ENCODE peak calls at places on chromosomes 13 and 19, in four cellular contexts. One of them, this sample, is unnamed.

GRCh38 chr19:18322318-18322758 is 538 bp downstream of the LSM4 start:
- DNase-seq in AG10803: peak; percentile 59
- DNase-seq in esophagus muscularis mucosa: no peak
- DNase-seq in bronchial epithelial cell: peak; percentile 55
- DNase-seq in this sample: peak; percentile 63

GRCh38 chr19:18460313-18460712 is 22.4 kb upstream of the ISYNA1 start:
- DNase-seq in AG10803: peak; percentile 72
- DNase-seq in esophagus muscularis mucosa: peak; percentile 94
- DNase-seq in bronchial epithelial cell: peak; percentile 62
- DNase-seq in this sample: no peak

GRCh38 chr13:110301606-110302131 is 5.3 kb downstream of the COL4A1 start:
- DNase-seq in bronchial epithelial cell: no peak
- DNase-seq in AG10803: peak; percentile 88
- DNase-seq in esophagus muscularis mucosa: no peak
- DNase-seq in this sample: no peak

GRCh38 chr19:58166268-58166667 is 15.7 kb upstream of the ZNF329 start:
- DNase-seq in esophagus muscularis mucosa: no peak
- DNase-seq in bronchial epithelial cell: no peak
- DNase-seq in AG10803: no peak
- DNase-seq in this sample: no peak

GRCh38 chr13:25690582-25690981 is 318.8 kb downstream of the ATP8A2 start:
- DNase-seq in AG10803: no peak
- DNase-seq in esophagus muscularis mucosa: no peak
- DNase-seq in bronchial epithelial cell: peak; percentile 7
- DNase-seq in this sample: no peak

GRCh38 chr19:16435238-16435911 is 36.4 kb downstream of the EPS15L1 start:
- DNase-seq in bronchial epithelial cell: no peak
- DNase-seq in esophagus muscularis mucosa: no peak
- DNase-seq in AG10803: peak; percentile 99
- DNase-seq in this sample: peak; percentile 56

GRCh38 chr13:108618233-108618632 is 11.2 kb upstream of the MYO16 start:
- DNase-seq in esophagus muscularis mucosa: no peak
- DNase-seq in bronchial epithelial cell: no peak
- DNase-seq in AG10803: no peak
- DNase-seq in this sample: no peak

GRCh38 chr19:3289971-3290569 is 65.6 kb downstream of the CELF5 start:
- DNase-seq in bronchial epithelial cell: peak; percentile 17
- DNase-seq in esophagus muscularis mucosa: no peak
- DNase-seq in AG10803: no peak
- DNase-seq in this sample: no peak

GRCh38 chr19:52922841-52923781 is at the start of gene ZNF888:
- DNase-seq in esophagus muscularis mucosa: peak; percentile 98
- DNase-seq in bronchial epithelial cell: peak; percentile 69
- DNase-seq in AG10803: peak; percentile 73
- DNase-seq in this sample: peak; percentile 91

GRCh38 chr19:31338069-31338767 is 11.0 kb downstream of the TSHZ3 start:
- DNase-seq in bronchial epithelial cell: no peak
- DNase-seq in esophagus muscularis mucosa: no peak
- DNase-seq in AG10803: peak; percentile 29
- DNase-seq in this sample: peak; percentile 94

GRCh38 chr19:9945319-9945966 is 9.1 kb upstream of the OLFM2 start:
- DNase-seq in bronchial epithelial cell: peak; percentile 81
- DNase-seq in esophagus muscularis mucosa: peak; percentile 93
- DNase-seq in AG10803: peak; percentile 100
- DNase-seq in this sample: peak; percentile 99

GRCh38 chr19:38666662-38667448 is 19.4 kb downstream of the ACTN4 start:
- DNase-seq in esophagus muscularis mucosa: no peak
- DNase-seq in bronchial epithelial cell: peak; percentile 82
- DNase-seq in AG10803: peak; percentile 87
- DNase-seq in this sample: peak; percentile 30

GRCh38 chr13:101739382-101740178 is 287.1 kb downstream of the ITGBL1 start:
- DNase-seq in bronchial epithelial cell: no peak
- DNase-seq in esophagus muscularis mucosa: no peak
- DNase-seq in AG10803: no peak
- DNase-seq in this sample: no peak

GRCh38 chr13:49132479-49133002 is 87.6 kb upstream of the MLNR start:
- DNase-seq in esophagus muscularis mucosa: no peak
- DNase-seq in AG10803: no peak
- DNase-seq in bronchial epithelial cell: no peak
- DNase-seq in this sample: no peak

GRCh38 chr13:54373211-54373610 is 1344.6 kb downstream of the OLFM4 start:
- DNase-seq in AG10803: no peak
- DNase-seq in bronchial epithelial cell: no peak
- DNase-seq in esophagus muscularis mucosa: no peak
- DNase-seq in this sample: no peak

GRCh38 chr13:103876571-103876970 is 810.4 kb upstream of the SLC10A2 start:
- DNase-seq in esophagus muscularis mucosa: no peak
- DNase-seq in AG10803: peak; percentile 14
- DNase-seq in bronchial epithelial cell: no peak
- DNase-seq in this sample: no peak

GRCh38 chr19:50500060-50500752 is 10.8 kb downstream of the JOSD2 start:
- DNase-seq in bronchial epithelial cell: no peak
- DNase-seq in AG10803: no peak
- DNase-seq in esophagus muscularis mucosa: no peak
- DNase-seq in this sample: peak; percentile 96

GRCh38 chr13:109669956-109670355 is 116.4 kb downstream of the IRS2 start:
- DNase-seq in esophagus muscularis mucosa: peak; percentile 57
- DNase-seq in bronchial epithelial cell: no peak
- DNase-seq in AG10803: no peak
- DNase-seq in this sample: no peak

GRCh38 chr13:59770451-59770850 is 393.3 kb downstream of the DIAPH3 start:
- DNase-seq in AG10803: no peak
- DNase-seq in esophagus muscularis mucosa: no peak
- DNase-seq in bronchial epithelial cell: peak; percentile 55
- DNase-seq in this sample: no peak

GRCh38 chr13:24616514-24616913 is 63.7 kb upstream of the ATP12A start:
- DNase-seq in bronchial epithelial cell: no peak
- DNase-seq in AG10803: no peak
- DNase-seq in esophagus muscularis mucosa: no peak
- DNase-seq in this sample: no peak

GRCh38 chr13:102856603-102857002 is 10.8 kb downstream of the ERCC5 start:
- DNase-seq in AG10803: peak; percentile 40
- DNase-seq in esophagus muscularis mucosa: no peak
- DNase-seq in bronchial epithelial cell: peak; percentile 16
- DNase-seq in this sample: no peak

GRCh38 chr19:53877361-53877766 is 4.6 kb upstream of the PRKCG start:
- DNase-seq in AG10803: peak; percentile 32
- DNase-seq in esophagus muscularis mucosa: no peak
- DNase-seq in bronchial epithelial cell: no peak
- DNase-seq in this sample: no peak

GRCh38 chr19:3407556-3408516 is 41.5 kb downstream of the NFIC start:
- DNase-seq in esophagus muscularis mucosa: no peak
- DNase-seq in bronchial epithelial cell: no peak
- DNase-seq in AG10803: peak; percentile 57
- DNase-seq in this sample: no peak

GRCh38 chr19:38068851-38069250 is 155.2 kb downstream of the DPF1 start:
- DNase-seq in bronchial epithelial cell: no peak
- DNase-seq in AG10803: no peak
- DNase-seq in esophagus muscularis mucosa: no peak
- DNase-seq in this sample: no peak

GRCh38 chr19:3523361-3524074 is 15.5 kb upstream of the TEKTIP1 start:
- DNase-seq in AG10803: no peak
- DNase-seq in esophagus muscularis mucosa: no peak
- DNase-seq in bronchial epithelial cell: no peak
- DNase-seq in this sample: no peak

GRCh38 chr19:50192463-50193211 is 10.8 kb upstream of the MYH14 start:
- DNase-seq in bronchial epithelial cell: no peak
- DNase-seq in AG10803: no peak
- DNase-seq in esophagus muscularis mucosa: no peak
- DNase-seq in this sample: peak; percentile 36

GRCh38 chr19:30287973-30288372 is 84.2 kb upstream of the ZNF536 start:
- DNase-seq in bronchial epithelial cell: no peak
- DNase-seq in AG10803: no peak
- DNase-seq in esophagus muscularis mucosa: no peak
- DNase-seq in this sample: no peak

GRCh38 chr19:39145180-39145953 is 19.8 kb downstream of the PAK4 start:
- DNase-seq in AG10803: no peak
- DNase-seq in esophagus muscularis mucosa: no peak
- DNase-seq in bronchial epithelial cell: no peak
- DNase-seq in this sample: no peak

GRCh38 chr19:41915248-41916032 is 12.8 kb downstream of the ERFL start:
- DNase-seq in AG10803: no peak
- DNase-seq in bronchial epithelial cell: no peak
- DNase-seq in esophagus muscularis mucosa: no peak
- DNase-seq in this sample: no peak
- H3K4me3 ChIP-seq in AG10803: no peak overlapping the region
- H3K4me3 ChIP-seq in bronchial epithelial cell: no peak overlapping the region
- H3K4me3 ChIP-seq in esophagus muscularis mucosa: no peak overlapping the region
- H3K4me3 ChIP-seq in this sample: no peak overlapping the region

GRCh38 chr13:113364933-113365371 is 1.0 kb upstream of the GRTP1 start:
- DNase-seq in esophagus muscularis mucosa: no peak
- DNase-seq in bronchial epithelial cell: no peak
- DNase-seq in AG10803: no peak
- DNase-seq in this sample: peak; percentile 2
- H3K4me3 ChIP-seq in esophagus muscularis mucosa: peak overlapping the region; percentile 82
- H3K4me3 ChIP-seq in bronchial epithelial cell: no peak overlapping the region
- H3K4me3 ChIP-seq in AG10803: no peak overlapping the region
- H3K4me3 ChIP-seq in this sample: no peak overlapping the region

GRCh38 chr19:14368011-14368513 is 13.2 kb upstream of the ADGRE5 start:
- DNase-seq in AG10803: no peak
- DNase-seq in esophagus muscularis mucosa: no peak
- DNase-seq in bronchial epithelial cell: no peak
- DNase-seq in this sample: no peak

GRCh38 chr19:14367016-14367415 is 14.2 kb upstream of the ADGRE5 start:
- DNase-seq in bronchial epithelial cell: no peak
- DNase-seq in AG10803: no peak
- DNase-seq in esophagus muscularis mucosa: no peak
- DNase-seq in this sample: no peak

GRCh38 chr19:14371321-14371821 is 9.9 kb upstream of the ADGRE5 start:
- DNase-seq in bronchial epithelial cell: no peak
- DNase-seq in AG10803: no peak
- DNase-seq in esophagus muscularis mucosa: no peak
- DNase-seq in this sample: no peak

GRCh38 chr19:14369399-14370168 is 11.7 kb upstream of the ADGRE5 start:
- DNase-seq in bronchial epithelial cell: no peak
- DNase-seq in esophagus muscularis mucosa: no peak
- DNase-seq in AG10803: peak; percentile 67
- DNase-seq in this sample: peak; percentile 17

GRCh38 chr19:14370169-14370998 is 10.9 kb upstream of the ADGRE5 start:
- DNase-seq in AG10803: no peak
- DNase-seq in esophagus muscularis mucosa: no peak
- DNase-seq in bronchial epithelial cell: no peak
- DNase-seq in this sample: no peak
- H3K4me3 ChIP-seq in AG10803: no peak overlapping the region
- H3K4me3 ChIP-seq in esophagus muscularis mucosa: no peak overlapping the region
- H3K4me3 ChIP-seq in bronchial epithelial cell: no peak overlapping the region
- H3K4me3 ChIP-seq in this sample: no peak overlapping the region

GRCh38 chr13:74288361-74288911 is 154.2 kb upstream of the KLF12 start:
- DNase-seq in esophagus muscularis mucosa: no peak
- DNase-seq in AG10803: no peak
- DNase-seq in bronchial epithelial cell: peak; percentile 46
- DNase-seq in this sample: peak; percentile 39
- H3K4me3 ChIP-seq in esophagus muscularis mucosa: peak overlapping the region; percentile 17
- H3K4me3 ChIP-seq in AG10803: peak overlapping the region; percentile 12
- H3K4me3 ChIP-seq in bronchial epithelial cell: peak overlapping the region; percentile 9
- H3K4me3 ChIP-seq in this sample: no peak overlapping the region

GRCh38 chr13:61838568-61838967 is 422.9 kb upstream of the PCDH20 start:
- DNase-seq in bronchial epithelial cell: no peak
- DNase-seq in AG10803: no peak
- DNase-seq in esophagus muscularis mucosa: no peak
- DNase-seq in this sample: no peak

DNA sequence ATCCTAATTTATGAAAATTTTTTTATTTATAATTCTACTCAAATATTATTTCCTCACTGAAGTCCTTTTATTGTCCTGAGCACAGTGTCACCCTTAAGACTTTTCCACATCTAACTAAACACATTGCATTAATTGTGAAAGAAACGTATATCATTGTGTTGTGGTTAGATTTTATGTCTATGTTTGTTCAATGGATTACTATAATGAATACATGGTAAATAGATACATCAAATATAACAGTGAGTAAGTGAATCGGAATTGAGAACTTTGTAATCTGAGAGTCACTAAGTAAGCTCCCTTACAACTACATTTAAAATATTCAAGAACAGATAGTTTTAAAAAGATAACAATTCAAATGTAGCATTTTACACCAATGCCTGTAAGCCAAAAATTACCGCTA is 417.6 kb upstream of the PCDH20 start:
- DNase-seq in AG10803: no peak
- DNase-seq in bronchial epithelial cell: peak; percentile 55
- DNase-seq in esophagus muscularis mucosa: no peak
- DNase-seq in this sample: no peak
- H3K4me3 ChIP-seq in AG10803: no peak overlapping the region
- H3K4me3 ChIP-seq in bronchial epithelial cell: no peak overlapping the region
- H3K4me3 ChIP-seq in esophagus muscularis mucosa: no peak overlapping the region
- H3K4me3 ChIP-seq in this sample: no peak overlapping the region

GRCh38 chr19:36149673-36150406 is 2.4 kb downstream of the COX7A1 start:
- DNase-seq in bronchial epithelial cell: peak; percentile 78
- DNase-seq in AG10803: no peak
- DNase-seq in esophagus muscularis mucosa: no peak
- DNase-seq in this sample: no peak

GRCh38 chr19:36152061-36152885 is at the start of gene COX7A1:
- DNase-seq in esophagus muscularis mucosa: peak; percentile 92
- DNase-seq in bronchial epithelial cell: no peak
- DNase-seq in AG10803: peak; percentile 59
- DNase-seq in this sample: peak; percentile 74

GRCh38 chr19:36152886-36153525 is 759 bp upstream of the COX7A1 start:
- DNase-seq in AG10803: no peak
- DNase-seq in esophagus muscularis mucosa: no peak
- DNase-seq in bronchial epithelial cell: no peak
- DNase-seq in this sample: no peak

GRCh38 chr19:36150586-36150985 is 1.7 kb downstream of the COX7A1 start:
- DNase-seq in esophagus muscularis mucosa: no peak
- DNase-seq in bronchial epithelial cell: no peak
- DNase-seq in AG10803: no peak
- DNase-seq in this sample: no peak

DNA sequence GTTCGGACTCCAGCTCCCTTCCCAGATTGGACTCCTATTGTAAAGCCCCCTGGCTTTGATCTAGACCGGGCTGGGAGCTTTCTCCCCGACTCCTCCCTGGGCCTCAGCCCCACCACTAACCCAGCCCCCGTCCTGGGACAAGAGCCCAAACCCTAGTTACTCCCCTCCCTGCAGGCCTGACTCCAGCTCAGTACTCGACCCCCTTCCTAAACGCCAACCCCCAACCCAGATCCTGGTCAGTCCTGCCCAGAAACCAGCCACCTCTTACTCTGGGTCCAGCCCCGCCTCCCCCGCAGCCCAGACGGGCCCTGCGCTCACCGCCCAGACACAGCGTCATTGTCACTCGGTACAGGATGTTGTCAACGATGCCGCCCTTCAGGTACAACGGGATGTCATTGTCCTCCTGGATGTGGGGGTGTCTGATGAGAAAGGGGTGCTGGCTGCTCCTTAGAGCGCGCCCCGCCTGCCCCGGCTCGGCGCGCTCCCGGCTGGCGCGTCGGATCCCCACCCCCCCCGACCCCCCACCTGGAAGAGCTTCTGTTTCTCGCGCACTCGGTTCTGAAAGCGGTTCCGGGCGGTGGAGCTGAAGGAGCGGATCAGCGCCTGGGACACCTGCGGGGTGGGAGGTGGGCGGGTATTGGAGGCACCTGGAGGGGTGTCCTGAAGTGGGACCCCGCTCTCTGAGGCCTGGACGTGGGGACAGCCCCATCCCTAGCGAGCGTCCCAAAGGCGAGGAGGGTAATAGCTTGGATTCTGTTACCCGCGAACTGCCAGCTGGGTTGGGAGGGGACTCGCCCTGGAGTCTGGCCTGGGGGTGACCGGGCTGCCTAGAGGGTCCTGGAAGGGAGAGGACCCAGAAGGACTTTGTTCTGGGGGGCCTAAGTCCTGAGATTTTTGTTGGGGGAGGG is 849 bp downstream of the COX7A1 start:
- DNase-seq in bronchial epithelial cell: no peak
- DNase-seq in AG10803: no peak
- DNase-seq in esophagus muscularis mucosa: no peak
- DNase-seq in this sample: peak; percentile 18
- H3K4me3 ChIP-seq in bronchial epithelial cell: no peak overlapping the region
- H3K4me3 ChIP-seq in AG10803: peak overlapping the region; percentile 62
- H3K4me3 ChIP-seq in esophagus muscularis mucosa: peak overlapping the region; percentile 52
- H3K4me3 ChIP-seq in this sample: no peak overlapping the region

This sample was measured in cardiac muscle cell.